ENCODE peak calls at places on chromosome 1, in four cellular contexts. M, V, I and Q are unnamed samples.
A peak's percentile ranks its signal among the peaks of the same experiment; 100 is the strongest.

GRCh38 chr1:203479646-203480045 is 4.0 kb downstream of the PRELP start:
- DNase-seq in M (no peak), V (no peak), I (no peak), Q (no peak)

GRCh38 chr1:29266912-29267311 is 30.6 kb downstream of the PTPRU start:
- DNase-seq in M (no peak), V (no peak), I (no peak), Q (no peak)

GRCh38 chr1:70319750-70320149 is 34.8 kb downstream of the ANKRD13C start:
- DNase-seq in M (no peak), V (no peak), I (no peak), Q (no peak)

GRCh38 chr1:179142889-179143299 is 61.0 kb downstream of the TOR3A start:
- DNase-seq in M (no peak), V (no peak), I (no peak), Q (no peak)

GRCh38 chr1:2377751-2378440 is 13.5 kb downstream of the MORN1 start:
- DNase-seq in M (no peak), V (peak; percentile 32), I (no peak), Q (no peak)

GRCh38 chr1:9561429-9561828 is 22.2 kb downstream of the SLC25A33 start:
- DNase-seq in M (no peak), V (no peak), I (peak; percentile 89), Q (no peak)

GRCh38 chr1:239912471-239912870 is 179.2 kb upstream of the FMN2 start:
- DNase-seq in M (no peak), V (no peak), I (no peak), Q (no peak)

GRCh38 chr1:173062156-173062938 is 11.6 kb upstream of the TNFSF18 start:
- DNase-seq in M (no peak), V (no peak), I (no peak), Q (no peak)

GRCh38 chr1:76501136-76501535 is 366.1 kb upstream of the ST6GALNAC5 start:
- DNase-seq in M (peak; percentile 66), V (no peak), I (no peak), Q (no peak)

DNA sequence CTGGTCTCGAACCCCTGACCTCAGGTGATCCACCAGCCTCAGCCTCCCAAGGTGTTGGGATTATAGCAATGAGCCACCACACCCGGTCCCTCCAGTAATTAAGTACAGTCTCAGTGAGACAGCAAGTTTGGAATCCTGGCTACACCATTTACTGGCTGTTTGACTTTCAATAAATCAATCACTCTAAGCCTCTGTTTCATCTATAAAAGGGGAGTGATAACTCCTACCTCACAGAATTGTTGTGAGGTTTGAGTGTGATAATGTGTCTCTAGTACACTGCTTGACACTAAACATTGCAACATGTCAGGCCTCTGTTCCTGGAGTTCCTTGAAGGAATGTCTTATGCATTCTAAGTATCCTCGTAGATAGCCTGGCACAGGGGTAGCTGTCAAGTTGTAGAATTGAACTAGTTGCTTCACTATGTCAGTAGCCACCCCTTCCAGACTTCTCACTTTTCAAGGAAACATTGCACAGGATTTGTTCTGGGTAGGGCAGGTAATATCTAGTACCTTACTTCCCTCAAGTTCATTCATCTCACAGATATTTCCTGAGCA is 12.4 kb downstream of the ENTREP3 start:
- DNase-seq in M (no peak), V (no peak), I (no peak), Q (no peak)
- H3K4me3 ChIP-seq in M (no peak overlapping the region), V (peak overlapping the region; percentile 69), I (no peak overlapping the region), Q (peak overlapping the region; percentile 73)

DNA sequence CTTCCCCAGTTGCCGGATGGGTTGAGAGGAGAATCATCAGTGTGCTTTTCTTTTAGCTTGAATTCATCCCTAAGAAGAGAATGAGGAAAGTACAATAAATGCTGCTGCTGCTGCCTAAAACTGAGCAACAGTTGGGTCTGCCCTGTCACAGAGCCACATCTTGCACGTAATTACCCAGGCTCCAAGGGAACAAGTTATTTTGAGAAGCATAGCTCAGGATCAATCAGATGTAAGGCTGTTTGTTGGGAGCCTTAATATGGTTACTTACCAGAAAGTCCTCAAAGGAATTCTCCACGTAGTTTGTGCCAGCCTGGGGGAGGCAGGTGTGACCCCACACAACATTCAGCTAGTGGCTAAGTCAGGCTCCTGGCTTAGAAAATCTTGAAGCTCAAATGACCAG is 16.7 kb downstream of the ACTN2 start:
- DNase-seq in M (no peak), V (no peak), I (no peak), Q (no peak)
- H3K27me3 ChIP-seq in M (no peaks in the 10 kb centered on the region), V (no peaks in the 10 kb centered on the region), I (no peaks in the 10 kb centered on the region), Q (peaks cover 4% of the 10 kb centered on the region)

GRCh38 chr1:153628638-153629342 is 556 bp downstream of the S100A1 start:
- DNase-seq in M (no peak), V (no peak), I (no peak), Q (no peak)
- H3K4me3 ChIP-seq in M (no peak overlapping the region), V (peak overlapping the region; percentile 66), I (no peak overlapping the region), Q (no peak overlapping the region)

GRCh38 chr1:110069302-110070281 is 880 bp downstream of the ALX3 start:
- DNase-seq in M (peak; percentile 68), V (peak; percentile 54), I (no peak), Q (no peak)

GRCh38 chr1:110067957-110068645 is 2.4 kb downstream of the ALX3 start:
- DNase-seq in M (peak; percentile 75), V (peak; percentile 54), I (no peak), Q (no peak)

GRCh38 chr1:110065841-110066240 is 4.6 kb downstream of the ALX3 start:
- DNase-seq in M (no peak), V (no peak), I (no peak), Q (no peak)

GRCh38 chr1:110068646-110069301 is 1.7 kb downstream of the ALX3 start:
- DNase-seq in M (peak; percentile 75), V (peak; percentile 41), I (no peak), Q (peak; percentile 36)

GRCh38 chr1:110067429-110067956 is 3.0 kb downstream of the ALX3 start:
- DNase-seq in M (peak; percentile 56), V (peak; percentile 46), I (no peak), Q (no peak)
- H3K27me3 ChIP-seq in M (peaks cover 86% of the 10 kb centered on the region), V (no peaks in the 10 kb centered on the region), I (peaks cover 57% of the 10 kb centered on the region), Q (peaks cover 24% of the 10 kb centered on the region)

GRCh38 chr1:53738205-53739108 is 507 bp downstream of the GLIS1 start:
- DNase-seq in M (peak; percentile 50), V (peak; percentile 53), I (no peak), Q (peak; percentile 11)
- H3K4me3 ChIP-seq in M (peak overlapping the region; percentile 50), V (peak overlapping the region; percentile 79), I (peak overlapping the region; percentile 9), Q (no peak overlapping the region)

DNA sequence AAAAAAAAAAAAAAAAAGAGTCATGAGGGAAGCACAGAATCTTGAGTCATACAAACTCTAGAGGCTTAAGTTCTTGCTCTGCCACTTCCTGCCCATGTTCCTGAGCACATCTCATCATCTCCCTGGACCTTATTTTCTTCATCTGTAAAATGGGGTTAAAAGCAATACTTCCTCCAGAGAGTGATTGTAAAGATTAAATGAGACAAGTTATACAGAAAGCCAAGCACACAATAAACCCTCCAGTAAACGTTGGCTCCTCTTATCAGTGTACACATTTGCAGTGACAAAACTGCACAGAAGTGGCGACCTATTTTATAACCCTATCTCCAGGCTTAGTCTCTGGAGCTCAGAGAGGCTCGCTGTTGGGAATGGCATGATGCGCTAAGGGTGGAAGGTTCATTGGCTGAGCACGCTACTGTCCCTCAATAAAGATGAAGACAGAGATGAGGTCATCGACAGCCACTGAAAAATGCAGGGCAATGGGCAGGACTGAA is 82.1 kb downstream of the RRAGC start:
- DNase-seq in M (no peak), V (no peak), I (no peak), Q (no peak)
- H3K27me3 ChIP-seq in M (no peaks in the 10 kb centered on the region), V (no peaks in the 10 kb centered on the region), I (peaks cover 6% of the 10 kb centered on the region), Q (peaks cover 12% of the 10 kb centered on the region)